ENCODE peak calls at places on chromosomes 1 and 21, in eight cellular contexts. M is effector CD4-positive, alpha-beta T cell; H is AG09319; G is endothelial cell; K is head of caudate nucleus; Z is activated CD4-positive, alpha-beta T cell treated with anti-CD3 and anti-CD28 coated beads, Interleukin-2, amount 50 U/mL, for 48 hours; Q is ovary; U is amniotic stem cell. D is an unnamed sample.
A peak's percentile ranks its signal among the peaks of the same experiment; 100 is the strongest.

GRCh38 chr1:181126871-181127587 is 38.5 kb downstream of the IER5 start:
- DNase-seq in M (no peak), H (no peak), G (no peak), K (no peak), Z (no peak), Q (no peak), U (no peak), D (no peak)

GRCh38 chr1:41418868-41419583 is 57.8 kb downstream of the FOXO6 start:
- DNase-seq in M (no peak), H (peak; percentile 72), G (no peak), K (no peak), Z (no peak), Q (no peak), U (peak; percentile 75), D (no peak)

GRCh38 chr1:203368624-203369451 is 17.9 kb upstream of the FMOD start:
- DNase-seq in M (no peak), H (peak; percentile 82), G (no peak), K (no peak), Z (no peak), Q (peak; percentile 65), U (peak; percentile 46), D (peak; percentile 18)

GRCh38 chr1:75520862-75521261 is 90.1 kb downstream of the SLC44A5 start:
- DNase-seq in M (no peak), H (no peak), G (no peak), K (no peak), Z (no peak), Q (no peak), U (no peak), D (no peak)

GRCh38 chr1:53082826-53083225 is 20.8 kb downstream of the PODN start:
- DNase-seq in M (no peak), H (no peak), G (no peak), K (no peak), Z (no peak), Q (no peak), U (no peak), D (no peak)

GRCh38 chr1:90480271-90480835 is 236.7 kb downstream of the BARHL2 start:
- DNase-seq in M (no peak), H (no peak), G (no peak), K (no peak), Z (no peak), Q (no peak), U (no peak), D (no peak)

GRCh38 chr1:158952416-158952815 is 21.1 kb downstream of the PYHIN1 start:
- DNase-seq in M (no peak), H (no peak), G (no peak), K (no peak), Z (no peak), Q (no peak), U (no peak), D (peak; percentile 46)

GRCh38 chr1:148161252-148161901 is 9.3 kb upstream of the NBPF11 start:
- DNase-seq in M (no peak), H (no peak), G (no peak), K (no peak), Z (no peak), Q (no peak), U (no peak), D (no peak)

GRCh38 chr1:33152685-33153432 is 29.0 kb downstream of the TRIM62 start:
- DNase-seq in M (no peak), H (no peak), G (no peak), K (peak; percentile 60), Z (no peak), Q (peak; percentile 72), U (no peak), D (peak; percentile 16)

GRCh38 chr1:79745928-79746327 is 739.4 kb upstream of the ADGRL4 start:
- DNase-seq in M (no peak), H (no peak), G (no peak), K (no peak), Z (no peak), Q (no peak), U (no peak), D (no peak)

GRCh38 chr1:161486806-161487482 is 18.3 kb upstream of the FCGR2A start:
- DNase-seq in M (peak; percentile 41), H (peak; percentile 12), G (peak; percentile 53), K (no peak), Z (peak; percentile 2), Q (no peak), U (peak; percentile 35), D (peak; percentile 81)

GRCh38 chr1:246058478-246058877 is 448.6 kb downstream of the SMYD3 start:
- DNase-seq in M (no peak), H (no peak), G (no peak), K (no peak), Z (no peak), Q (no peak), U (no peak), D (no peak)

GRCh38 chr21:42471716-42472330 is 24.2 kb downstream of the RSPH1 start:
- DNase-seq in M (no peak), H (no peak), G (no peak), K (no peak), Z (no peak), Q (no peak), U (no peak), D (no peak)

GRCh38 chr21:45747802-45748445 is 104.4 kb downstream of the PCBP3 start:
- DNase-seq in M (no peak), H (peak; percentile 16), G (no peak), K (no peak), Z (no peak), Q (no peak), U (peak; percentile 26), D (no peak)

GRCh38 chr1:226563666-226564065 is 15.1 kb downstream of the STUM start:
- DNase-seq in M (no peak), H (no peak), G (no peak), K (no peak), Z (no peak), Q (no peak), U (no peak), D (no peak)

GRCh38 chr1:53139911-53140310 is 2.5 kb downstream of the SLC1A7 start:
- DNase-seq in M (no peak), H (no peak), G (no peak), K (no peak), Z (no peak), Q (no peak), U (no peak), D (no peak)

GRCh38 chr1:1307261-1307907 is 346 bp downstream of the ACAP3 start:
- DNase-seq in M (peak; percentile 21), H (no peak), G (no peak), K (no peak), Z (no peak), Q (peak; percentile 68), U (no peak), D (peak; percentile 35)

GRCh38 chr1:84947536-84948410 is 49.1 kb downstream of the MCOLN2 start:
- DNase-seq in M (no peak), H (no peak), G (no peak), K (no peak), Z (no peak), Q (no peak), U (no peak), D (no peak)

GRCh38 chr1:240304466-240304865 is 212.8 kb downstream of the FMN2 start:
- DNase-seq in M (no peak), H (no peak), G (no peak), K (no peak), Z (no peak), Q (no peak), U (no peak), D (no peak)

GRCh38 chr1:8416857-8417256 is 98.9 kb downstream of the SLC45A1 start:
- DNase-seq in M (no peak), H (no peak), G (no peak), K (no peak), Z (no peak), Q (no peak), U (no peak), D (no peak)

GRCh38 chr1:66510407-66510806 is 23.5 kb upstream of the SGIP1 start:
- DNase-seq in M (no peak), H (no peak), G (no peak), K (no peak), Z (no peak), Q (no peak), U (no peak), D (no peak)

GRCh38 chr21:38787461-38788274 is 18.1 kb upstream of the ETS2 start:
- DNase-seq in M (no peak), H (no peak), G (no peak), K (no peak), Z (no peak), Q (no peak), U (no peak), D (peak; percentile 66)

GRCh38 chr1:207826557-207827487 is 75.0 kb downstream of the CD46 start:
- DNase-seq in M (no peak), H (no peak), G (no peak), K (no peak), Z (no peak), Q (peak; percentile 58), U (no peak), D (no peak)

GRCh38 chr1:26327956-26328362 is 10.2 kb downstream of the CD52 start:
- DNase-seq in M (no peak), H (no peak), G (no peak), K (no peak), Z (no peak), Q (no peak), U (no peak), D (no peak)

GRCh38 chr1:159197767-159198557 is 6.7 kb upstream of the ACKR1 start:
- DNase-seq in M (no peak), H (peak; percentile 42), G (peak; percentile 87), K (peak; percentile 75), Z (peak; percentile 70), Q (no peak), U (peak; percentile 63), D (peak; percentile 79)

GRCh38 chr1:92736395-92736794 is 48.5 kb downstream of the EVI5 start:
- DNase-seq in M (no peak), H (no peak), G (no peak), K (no peak), Z (no peak), Q (no peak), U (no peak), D (peak; percentile 44)

GRCh38 chr1:86866665-86867064 is 47.3 kb downstream of the SELENOF start:
- DNase-seq in M (no peak), H (peak; percentile 18), G (no peak), K (no peak), Z (no peak), Q (no peak), U (no peak), D (no peak)

GRCh38 chr1:20329793-20330542 is 39.3 kb downstream of the VWA5B1 start:
- DNase-seq in M (no peak), H (no peak), G (no peak), K (no peak), Z (no peak), Q (no peak), U (no peak), D (no peak)

GRCh38 chr21:42469272-42469671 is 26.8 kb downstream of the RSPH1 start:
- DNase-seq in M (no peak), H (no peak), G (no peak), K (no peak), Z (no peak), Q (no peak), U (no peak), D (peak; percentile 78)

GRCh38 chr1:227958617-227959324 is 11.0 kb upstream of the WNT9A start:
- DNase-seq in M (no peak), H (no peak), G (no peak), K (no peak), Z (no peak), Q (no peak), U (no peak), D (no peak)

GRCh38 chr21:36690637-36691538 is 8.0 kb upstream of the SIM2 start:
- DNase-seq in M (no peak), H (no peak), G (no peak), K (no peak), Z (no peak), Q (no peak), U (no peak), D (no peak)